ENCODE peak calls at places on chromosomes 1 and 21, in seven cellular contexts. One of them, this sample, is unnamed.

GRCh38 chr1:36864182-36865079 is 169.9 kb downstream of the GRIK3 start:
- DNase-seq in cardiac muscle cell: no peak
- DNase-seq in upper lobe of right lung: no peak
- DNase-seq in cardiac fibroblast: no peak
- DNase-seq in left ventricle myocardium inferior: no peak
- DNase-seq in lower lobe of right lung: peak
- DNase-seq in progenitor cell of endocrine pancreas: no peak
- DNase-seq in this sample: peak

GRCh38 chr1:39779137-39779536 is 8.0 kb upstream of the OXCT2 start:
- DNase-seq in cardiac muscle cell: no peak
- DNase-seq in upper lobe of right lung: no peak
- DNase-seq in cardiac fibroblast: no peak
- DNase-seq in left ventricle myocardium inferior: no peak
- DNase-seq in lower lobe of right lung: peak
- DNase-seq in progenitor cell of endocrine pancreas: no peak
- DNase-seq in this sample: no peak

GRCh38 chr1:92623187-92623778 is 136.6 kb upstream of the GFI1 start:
- DNase-seq in cardiac muscle cell: peak
- DNase-seq in upper lobe of right lung: no peak
- DNase-seq in cardiac fibroblast: peak
- DNase-seq in left ventricle myocardium inferior: no peak
- DNase-seq in lower lobe of right lung: no peak
- DNase-seq in progenitor cell of endocrine pancreas: no peak
- DNase-seq in this sample: no peak

GRCh38 chr1:231734417-231734816 is 107.8 kb downstream of the DISC1 start:
- DNase-seq in cardiac muscle cell: no peak
- DNase-seq in upper lobe of right lung: no peak
- DNase-seq in cardiac fibroblast: no peak
- DNase-seq in left ventricle myocardium inferior: no peak
- DNase-seq in lower lobe of right lung: no peak
- DNase-seq in progenitor cell of endocrine pancreas: no peak
- DNase-seq in this sample: no peak

GRCh38 chr1:68322096-68322495 is 89.8 kb upstream of the WLS start:
- DNase-seq in cardiac muscle cell: no peak
- DNase-seq in upper lobe of right lung: no peak
- DNase-seq in cardiac fibroblast: no peak
- DNase-seq in left ventricle myocardium inferior: no peak
- DNase-seq in lower lobe of right lung: no peak
- DNase-seq in progenitor cell of endocrine pancreas: no peak
- DNase-seq in this sample: no peak

GRCh38 chr1:78722521-78722920 is 72.9 kb downstream of the IFI44 start:
- DNase-seq in cardiac muscle cell: no peak
- DNase-seq in upper lobe of right lung: no peak
- DNase-seq in cardiac fibroblast: peak
- DNase-seq in left ventricle myocardium inferior: no peak
- DNase-seq in lower lobe of right lung: no peak
- DNase-seq in progenitor cell of endocrine pancreas: no peak
- DNase-seq in this sample: no peak

GRCh38 chr1:167863921-167864279 is 50.0 kb downstream of the ADCY10 start:
- DNase-seq in cardiac muscle cell: no peak
- DNase-seq in upper lobe of right lung: no peak
- DNase-seq in cardiac fibroblast: no peak
- DNase-seq in left ventricle myocardium inferior: no peak
- DNase-seq in lower lobe of right lung: no peak
- DNase-seq in progenitor cell of endocrine pancreas: no peak
- DNase-seq in this sample: no peak

GRCh38 chr1:162380061-162380846 is 1.3 kb upstream of the C1orf226 start:
- DNase-seq in cardiac muscle cell: no peak
- DNase-seq in upper lobe of right lung: no peak
- DNase-seq in cardiac fibroblast: no peak
- DNase-seq in left ventricle myocardium inferior: no peak
- DNase-seq in lower lobe of right lung: no peak
- DNase-seq in progenitor cell of endocrine pancreas: no peak
- DNase-seq in this sample: no peak

DNA sequence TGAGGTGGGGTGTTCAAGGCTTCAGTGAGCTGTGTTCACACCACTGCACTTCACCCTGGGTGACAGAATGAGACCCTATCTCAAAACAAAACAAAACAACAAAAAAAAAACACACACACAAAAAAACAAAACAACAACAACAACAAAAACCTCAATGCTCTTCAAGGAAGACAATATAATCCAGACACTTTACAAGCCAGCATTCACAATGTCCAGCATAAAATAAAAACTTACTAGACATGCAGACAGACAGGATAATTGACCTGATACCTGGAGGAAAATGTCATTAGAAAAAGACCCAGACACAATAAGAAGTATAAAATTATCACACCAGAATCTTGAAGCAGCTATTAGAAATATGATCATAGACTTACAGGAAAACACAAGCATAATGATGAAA is 39.0 kb upstream of the BACE2 start:
- DNase-seq in cardiac muscle cell: no peak
- DNase-seq in upper lobe of right lung: no peak
- DNase-seq in cardiac fibroblast: no peak
- DNase-seq in left ventricle myocardium inferior: no peak
- DNase-seq in lower lobe of right lung: no peak
- DNase-seq in progenitor cell of endocrine pancreas: no peak
- DNase-seq in this sample: no peak
- TF ChIP-seq CTCF in cardiac muscle cell: no peak
- TF ChIP-seq CTCF in upper lobe of right lung: no peak
- TF ChIP-seq CTCF in cardiac fibroblast: no peak
- TF ChIP-seq CTCF in left ventricle myocardium inferior: no peak
- TF ChIP-seq CTCF in lower lobe of right lung: no peak
- TF ChIP-seq CTCF in progenitor cell of endocrine pancreas: no peak
- TF ChIP-seq CTCF in this sample: no peak

GRCh38 chr1:165290143-165290542 is 66.4 kb downstream of the LMX1A start:
- DNase-seq in cardiac muscle cell: peak
- DNase-seq in upper lobe of right lung: no peak
- DNase-seq in cardiac fibroblast: peak
- DNase-seq in left ventricle myocardium inferior: no peak
- DNase-seq in lower lobe of right lung: no peak
- DNase-seq in progenitor cell of endocrine pancreas: no peak
- DNase-seq in this sample: no peak
- TF ChIP-seq CTCF in cardiac muscle cell: peak
- TF ChIP-seq CTCF in upper lobe of right lung: no peak
- TF ChIP-seq CTCF in cardiac fibroblast: no peak
- TF ChIP-seq CTCF in left ventricle myocardium inferior: no peak
- TF ChIP-seq CTCF in lower lobe of right lung: no peak
- TF ChIP-seq CTCF in progenitor cell of endocrine pancreas: peak
- TF ChIP-seq CTCF in this sample: no peak

DNA sequence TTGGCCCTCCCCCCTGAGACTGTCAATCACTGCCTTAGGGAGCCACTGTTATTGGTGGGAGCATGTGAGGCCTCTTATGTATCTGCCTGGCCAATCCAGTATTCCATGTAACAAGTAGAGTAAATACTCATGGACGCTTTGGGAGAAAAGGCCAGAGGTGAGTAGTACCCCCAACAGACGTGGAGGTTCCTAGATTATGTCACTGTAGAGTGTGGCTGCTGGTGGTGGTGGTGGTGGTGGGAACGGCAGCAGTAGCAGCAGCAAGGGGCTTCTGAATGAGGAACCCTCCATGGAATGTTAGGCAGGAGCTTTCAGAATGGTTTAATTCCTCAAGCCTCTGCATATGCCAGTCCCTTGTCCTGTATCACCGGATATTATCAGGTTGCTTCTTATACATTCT is 118.5 kb downstream of the UCK2 start:
- DNase-seq in cardiac muscle cell: no peak
- DNase-seq in upper lobe of right lung: no peak
- DNase-seq in cardiac fibroblast: no peak
- DNase-seq in left ventricle myocardium inferior: no peak
- DNase-seq in lower lobe of right lung: no peak
- DNase-seq in progenitor cell of endocrine pancreas: no peak
- DNase-seq in this sample: no peak
- TF ChIP-seq CTCF in cardiac muscle cell: no peak
- TF ChIP-seq CTCF in upper lobe of right lung: no peak
- TF ChIP-seq CTCF in cardiac fibroblast: no peak
- TF ChIP-seq CTCF in left ventricle myocardium inferior: no peak
- TF ChIP-seq CTCF in lower lobe of right lung: no peak
- TF ChIP-seq CTCF in progenitor cell of endocrine pancreas: no peak
- TF ChIP-seq CTCF in this sample: no peak

DNA sequence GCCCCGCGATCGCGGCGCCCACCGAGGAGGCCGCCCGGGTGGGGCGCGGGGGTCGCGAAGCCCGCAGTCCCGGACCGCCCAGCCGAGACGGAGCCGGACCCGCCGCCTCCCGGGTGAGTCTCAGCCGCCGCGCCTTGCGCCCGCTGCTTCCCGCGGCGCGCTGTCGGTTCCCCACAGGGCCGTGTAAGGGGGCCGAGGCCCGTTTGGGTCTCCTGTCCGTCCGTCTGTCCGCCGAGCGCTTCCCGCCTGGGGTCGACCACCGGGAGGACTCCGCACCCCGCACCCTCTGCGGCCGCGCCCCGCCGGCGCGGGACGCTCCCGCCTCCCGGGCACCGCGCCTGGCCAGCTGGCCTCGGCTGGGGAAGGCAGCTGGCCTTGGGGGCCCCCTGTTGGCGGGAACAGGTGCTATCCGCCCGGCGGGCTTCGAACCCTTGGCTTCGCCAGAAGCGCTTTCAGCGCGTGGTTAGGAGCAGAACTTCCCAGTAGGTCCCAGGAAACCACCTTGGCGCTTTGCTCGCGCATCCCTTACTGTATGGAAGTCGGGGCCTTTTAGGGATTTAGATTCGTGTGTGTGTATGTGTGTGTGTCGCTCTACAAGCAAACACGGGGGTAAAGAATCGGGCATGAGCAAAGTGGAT is 414 bp downstream of the TMEM51 start:
- DNase-seq in cardiac muscle cell: peak
- DNase-seq in upper lobe of right lung: peak
- DNase-seq in cardiac fibroblast: peak
- DNase-seq in left ventricle myocardium inferior: peak
- DNase-seq in lower lobe of right lung: peak
- DNase-seq in progenitor cell of endocrine pancreas: peak
- DNase-seq in this sample: peak
- TF ChIP-seq CTCF in cardiac muscle cell: peak
- TF ChIP-seq CTCF in upper lobe of right lung: peak
- TF ChIP-seq CTCF in cardiac fibroblast: peak
- TF ChIP-seq CTCF in left ventricle myocardium inferior: peak
- TF ChIP-seq CTCF in lower lobe of right lung: peak
- TF ChIP-seq CTCF in progenitor cell of endocrine pancreas: peak
- TF ChIP-seq CTCF in this sample: peak

GRCh38 chr1:51569284-51570062 is 47.4 kb upstream of the OSBPL9 start:
- DNase-seq in cardiac muscle cell: peak
- DNase-seq in upper lobe of right lung: no peak
- DNase-seq in cardiac fibroblast: peak
- DNase-seq in left ventricle myocardium inferior: no peak
- DNase-seq in lower lobe of right lung: no peak
- DNase-seq in progenitor cell of endocrine pancreas: no peak
- DNase-seq in this sample: no peak
- TF ChIP-seq CTCF in cardiac muscle cell: peak
- TF ChIP-seq CTCF in upper lobe of right lung: peak
- TF ChIP-seq CTCF in cardiac fibroblast: peak
- TF ChIP-seq CTCF in left ventricle myocardium inferior: peak
- TF ChIP-seq CTCF in lower lobe of right lung: no peak
- TF ChIP-seq CTCF in progenitor cell of endocrine pancreas: no peak
- TF ChIP-seq CTCF in this sample: no peak

DNA sequence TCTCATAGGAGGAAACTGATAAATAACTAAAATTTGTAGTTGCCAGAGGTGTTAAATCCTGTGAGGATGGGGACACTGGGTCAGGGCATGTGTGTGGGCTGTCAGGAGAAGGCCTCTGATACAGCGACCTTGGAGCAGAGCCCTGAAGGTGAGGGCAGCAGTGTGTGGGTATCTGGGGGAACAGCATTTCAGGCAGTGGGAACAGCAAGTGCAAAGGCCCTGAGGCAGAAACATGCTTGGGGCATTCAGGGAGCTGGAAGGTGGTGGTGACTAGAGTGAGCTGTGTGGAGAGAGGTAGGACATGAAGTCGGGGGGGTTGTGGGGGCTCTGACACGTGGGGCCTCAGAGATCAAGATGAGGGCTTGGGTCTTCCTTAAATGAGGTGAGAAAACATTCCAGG is 30.7 kb downstream of the ARHGEF10L start:
- DNase-seq in cardiac muscle cell: no peak
- DNase-seq in upper lobe of right lung: no peak
- DNase-seq in cardiac fibroblast: no peak
- DNase-seq in left ventricle myocardium inferior: no peak
- DNase-seq in lower lobe of right lung: no peak
- DNase-seq in progenitor cell of endocrine pancreas: no peak
- DNase-seq in this sample: no peak
- TF ChIP-seq CTCF in cardiac muscle cell: no peak
- TF ChIP-seq CTCF in upper lobe of right lung: no peak
- TF ChIP-seq CTCF in cardiac fibroblast: no peak
- TF ChIP-seq CTCF in left ventricle myocardium inferior: no peak
- TF ChIP-seq CTCF in lower lobe of right lung: no peak
- TF ChIP-seq CTCF in progenitor cell of endocrine pancreas: no peak
- TF ChIP-seq CTCF in this sample: no peak

GRCh38 chr1:203406446-203407045 is 55.6 kb upstream of the FMOD start:
- DNase-seq in cardiac muscle cell: peak
- DNase-seq in upper lobe of right lung: no peak
- DNase-seq in cardiac fibroblast: no peak
- DNase-seq in left ventricle myocardium inferior: peak
- DNase-seq in lower lobe of right lung: no peak
- DNase-seq in progenitor cell of endocrine pancreas: no peak
- DNase-seq in this sample: no peak
- TF ChIP-seq CTCF in cardiac muscle cell: no peak
- TF ChIP-seq CTCF in upper lobe of right lung: no peak
- TF ChIP-seq CTCF in cardiac fibroblast: no peak
- TF ChIP-seq CTCF in left ventricle myocardium inferior: no peak
- TF ChIP-seq CTCF in lower lobe of right lung: no peak
- TF ChIP-seq CTCF in progenitor cell of endocrine pancreas: no peak
- TF ChIP-seq CTCF in this sample: no peak